ENCODE peak calls at places on chromosomes 6 and 20, in six cellular contexts. One of them, this sample, is unnamed.

GRCh38 chr20:53930651-53931504 is 139.5 kb downstream of the BCAS1 start:
- DNase-seq in GM13977: no peak
- DNase-seq in GM13976: no peak
- DNase-seq in epithelial cell of esophagus: peak
- DNase-seq in heart left ventricle: no peak
- DNase-seq in AG04450: no peak
- DNase-seq in this sample: no peak

GRCh38 chr6:142355481-142356174 is 53.8 kb downstream of the ADGRG6 start:
- DNase-seq in GM13977: no peak
- DNase-seq in epithelial cell of esophagus: peak
- DNase-seq in GM13976: no peak
- DNase-seq in heart left ventricle: no peak
- DNase-seq in AG04450: no peak
- DNase-seq in this sample: no peak

GRCh38 chr6:6749791-6750434 is 161.4 kb downstream of the LY86 start:
- DNase-seq in GM13977: no peak
- DNase-seq in GM13976: no peak
- DNase-seq in epithelial cell of esophagus: peak
- DNase-seq in AG04450: peak
- DNase-seq in heart left ventricle: peak
- DNase-seq in this sample: no peak

GRCh38 chr20:62136283-62137091 is 6.7 kb downstream of the PSMA7 start:
- DNase-seq in AG04450: no peak
- DNase-seq in GM13977: peak
- DNase-seq in GM13976: peak
- DNase-seq in epithelial cell of esophagus: peak
- DNase-seq in heart left ventricle: no peak
- DNase-seq in this sample: peak

GRCh38 chr20:8095648-8096572 is 36.2 kb upstream of the PLCB1 start:
- DNase-seq in GM13976: no peak
- DNase-seq in AG04450: no peak
- DNase-seq in epithelial cell of esophagus: peak
- DNase-seq in GM13977: no peak
- DNase-seq in heart left ventricle: no peak
- DNase-seq in this sample: no peak

GRCh38 chr6:56938634-56939294 is 16.1 kb upstream of the BEND6 start:
- DNase-seq in AG04450: peak
- DNase-seq in epithelial cell of esophagus: peak
- DNase-seq in heart left ventricle: no peak
- DNase-seq in GM13976: no peak
- DNase-seq in GM13977: no peak
- DNase-seq in this sample: no peak

GRCh38 chr6:134240664-134241431 is 77.1 kb downstream of the SGK1 start:
- DNase-seq in heart left ventricle: peak
- DNase-seq in AG04450: no peak
- DNase-seq in GM13977: no peak
- DNase-seq in GM13976: no peak
- DNase-seq in epithelial cell of esophagus: peak
- DNase-seq in this sample: no peak

GRCh38 chr6:125854355-125854754 is 63.6 kb downstream of the NCOA7 start:
- DNase-seq in heart left ventricle: no peak
- DNase-seq in GM13977: no peak
- DNase-seq in epithelial cell of esophagus: no peak
- DNase-seq in GM13976: no peak
- DNase-seq in AG04450: no peak
- DNase-seq in this sample: no peak

GRCh38 chr20:208937-209566 is 18.0 kb upstream of the DEFB129 start:
- DNase-seq in GM13977: peak
- DNase-seq in heart left ventricle: no peak
- DNase-seq in epithelial cell of esophagus: peak
- DNase-seq in GM13976: peak
- DNase-seq in AG04450: peak
- DNase-seq in this sample: peak

GRCh38 chr6:43919774-43920173 is 149.8 kb downstream of the VEGFA start:
- DNase-seq in GM13976: no peak
- DNase-seq in heart left ventricle: no peak
- DNase-seq in AG04450: no peak
- DNase-seq in epithelial cell of esophagus: no peak
- DNase-seq in GM13977: no peak
- DNase-seq in this sample: no peak

GRCh38 chr20:58682656-58683055 is 9.9 kb upstream of the NPEPL1 start:
- DNase-seq in GM13976: no peak
- DNase-seq in GM13977: no peak
- DNase-seq in heart left ventricle: no peak
- DNase-seq in epithelial cell of esophagus: peak
- DNase-seq in AG04450: no peak
- DNase-seq in this sample: no peak

GRCh38 chr6:113450061-113450465 is 407.1 kb upstream of the MARCKS start:
- DNase-seq in AG04450: no peak
- DNase-seq in GM13977: no peak
- DNase-seq in heart left ventricle: no peak
- DNase-seq in GM13976: no peak
- DNase-seq in epithelial cell of esophagus: peak
- DNase-seq in this sample: no peak

GRCh38 chr6:148723484-148723883 is 23.3 kb upstream of the UST start:
- DNase-seq in GM13977: no peak
- DNase-seq in heart left ventricle: no peak
- DNase-seq in epithelial cell of esophagus: peak
- DNase-seq in GM13976: no peak
- DNase-seq in AG04450: peak
- DNase-seq in this sample: no peak

GRCh38 chr6:27138837-27139752 is 108.4 kb upstream of the PRSS16 start:
- DNase-seq in GM13976: peak
- DNase-seq in heart left ventricle: peak
- DNase-seq in GM13977: peak
- DNase-seq in epithelial cell of esophagus: peak
- DNase-seq in AG04450: no peak
- DNase-seq in this sample: peak

GRCh38 chr6:133512410-133513016 is 271.4 kb downstream of the EYA4 start:
- DNase-seq in GM13976: peak
- DNase-seq in epithelial cell of esophagus: peak
- DNase-seq in heart left ventricle: no peak
- DNase-seq in AG04450: peak
- DNase-seq in GM13977: peak
- DNase-seq in this sample: peak

GRCh38 chr6:2949121-2949520 is 22.2 kb downstream of the SERPINB6 start:
- DNase-seq in epithelial cell of esophagus: no peak
- DNase-seq in GM13976: no peak
- DNase-seq in heart left ventricle: no peak
- DNase-seq in GM13977: no peak
- DNase-seq in AG04450: no peak
- DNase-seq in this sample: no peak

GRCh38 chr6:21137708-21138358 is 455.7 kb upstream of the SOX4 start:
- DNase-seq in epithelial cell of esophagus: no peak
- DNase-seq in AG04450: peak
- DNase-seq in heart left ventricle: no peak
- DNase-seq in GM13976: no peak
- DNase-seq in GM13977: no peak
- DNase-seq in this sample: no peak

GRCh38 chr20:8223096-8223870 is 91.2 kb downstream of the PLCB1 start:
- DNase-seq in GM13977: no peak
- DNase-seq in AG04450: peak
- DNase-seq in heart left ventricle: no peak
- DNase-seq in epithelial cell of esophagus: peak
- DNase-seq in GM13976: no peak
- DNase-seq in this sample: no peak

GRCh38 chr6:27867941-27868705 is 44.1 kb downstream of the OR2B2 start:
- DNase-seq in GM13977: no peak
- DNase-seq in epithelial cell of esophagus: no peak
- DNase-seq in heart left ventricle: no peak
- DNase-seq in GM13976: no peak
- DNase-seq in AG04450: no peak
- DNase-seq in this sample: no peak

GRCh38 chr6:28648878-28649375 is 123.2 kb downstream of the GPX5 start:
- DNase-seq in AG04450: no peak
- DNase-seq in GM13976: no peak
- DNase-seq in GM13977: no peak
- DNase-seq in heart left ventricle: no peak
- DNase-seq in epithelial cell of esophagus: no peak
- DNase-seq in this sample: no peak

GRCh38 chr6:132683543-132683942 is 24.6 kb upstream of the TAAR1 start:
- DNase-seq in heart left ventricle: no peak
- DNase-seq in GM13977: no peak
- DNase-seq in epithelial cell of esophagus: peak
- DNase-seq in GM13976: no peak
- DNase-seq in AG04450: no peak
- DNase-seq in this sample: no peak

GRCh38 chr20:8805737-8806442 is 263.0 kb upstream of the PLCB4 start:
- DNase-seq in heart left ventricle: no peak
- DNase-seq in AG04450: no peak
- DNase-seq in GM13976: no peak
- DNase-seq in epithelial cell of esophagus: peak
- DNase-seq in GM13977: no peak
- DNase-seq in this sample: no peak

GRCh38 chr20:9160760-9161159 is 91.9 kb downstream of the PLCB4 start:
- DNase-seq in epithelial cell of esophagus: no peak
- DNase-seq in GM13977: no peak
- DNase-seq in AG04450: no peak
- DNase-seq in GM13976: no peak
- DNase-seq in heart left ventricle: no peak
- DNase-seq in this sample: no peak

GRCh38 chr6:44000164-44000842 is 126.9 kb downstream of the MRPL14 start:
- DNase-seq in epithelial cell of esophagus: peak
- DNase-seq in GM13976: peak
- DNase-seq in heart left ventricle: peak
- DNase-seq in AG04450: no peak
- DNase-seq in GM13977: peak
- DNase-seq in this sample: peak

GRCh38 chr20:49633023-49633422 is 65.1 kb upstream of the PTGIS start:
- DNase-seq in heart left ventricle: no peak
- DNase-seq in epithelial cell of esophagus: no peak
- DNase-seq in AG04450: no peak
- DNase-seq in GM13976: no peak
- DNase-seq in GM13977: no peak
- DNase-seq in this sample: no peak

GRCh38 chr20:12321746-12322145 is 404.1 kb downstream of the BTBD3 start:
- DNase-seq in GM13977: no peak
- DNase-seq in AG04450: no peak
- DNase-seq in epithelial cell of esophagus: no peak
- DNase-seq in heart left ventricle: no peak
- DNase-seq in GM13976: no peak
- DNase-seq in this sample: no peak

GRCh38 chr6:38715016-38715809 is at the start of gene DNAH8:
- DNase-seq in epithelial cell of esophagus: no peak
- DNase-seq in heart left ventricle: no peak
- DNase-seq in AG04450: no peak
- DNase-seq in GM13977: peak
- DNase-seq in GM13976: peak
- DNase-seq in this sample: peak

DNA sequence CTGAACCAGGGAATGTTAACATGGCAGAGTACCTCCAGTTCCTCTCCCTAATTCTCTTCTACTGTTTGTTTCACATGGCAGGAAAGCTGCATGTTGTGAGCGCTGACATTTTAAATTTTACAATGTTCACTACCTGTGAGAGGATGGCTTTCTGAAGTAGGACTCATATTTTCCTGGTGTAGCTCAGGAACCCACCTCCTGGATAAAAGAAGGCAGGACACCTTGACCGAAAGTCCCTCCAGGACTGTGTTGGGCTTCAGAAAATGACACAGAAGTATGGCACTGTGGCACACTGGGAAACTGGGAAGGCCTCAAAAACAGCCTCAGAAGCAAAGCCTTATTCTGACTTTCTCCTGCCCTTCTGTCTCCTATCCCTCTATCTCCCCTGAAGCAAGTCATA is 33.3 kb downstream of the PTPRK start:
- DNase-seq in epithelial cell of esophagus: no peak
- DNase-seq in heart left ventricle: no peak
- DNase-seq in GM13976: no peak
- DNase-seq in GM13977: no peak
- DNase-seq in AG04450: no peak
- DNase-seq in this sample: no peak
- TF ChIP-seq CTCF in epithelial cell of esophagus: peak
- TF ChIP-seq CTCF in heart left ventricle: peak
- TF ChIP-seq CTCF in GM13976: no peak
- TF ChIP-seq CTCF in GM13977: no peak
- TF ChIP-seq CTCF in AG04450: peak
- TF ChIP-seq CTCF in this sample: no peak

DNA sequence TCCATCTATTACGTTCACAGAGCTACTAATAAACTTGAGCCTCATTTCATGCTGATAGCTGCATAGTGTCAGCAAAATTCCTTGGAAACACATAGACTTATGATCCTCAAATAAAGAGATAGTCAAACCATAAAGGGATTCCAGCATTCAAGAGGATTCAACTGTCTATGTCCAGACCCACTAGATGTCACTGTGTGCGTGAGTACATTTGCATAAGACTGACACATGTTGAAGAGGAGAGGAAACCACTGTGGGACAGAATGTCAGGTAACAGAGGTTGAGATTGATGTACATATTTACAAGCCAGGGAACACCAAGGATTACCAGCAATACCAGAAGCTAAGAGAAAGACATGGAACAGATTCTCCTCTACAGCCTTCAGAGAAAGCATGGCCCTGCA is 266.5 kb downstream of the COL12A1 start:
- DNase-seq in GM13976: no peak
- DNase-seq in GM13977: no peak
- DNase-seq in heart left ventricle: no peak
- DNase-seq in epithelial cell of esophagus: peak
- DNase-seq in AG04450: no peak
- DNase-seq in this sample: no peak
- TF ChIP-seq CTCF in GM13976: no peak
- TF ChIP-seq CTCF in GM13977: no peak
- TF ChIP-seq CTCF in heart left ventricle: no peak
- TF ChIP-seq CTCF in epithelial cell of esophagus: peak
- TF ChIP-seq CTCF in AG04450: no peak
- TF ChIP-seq CTCF in this sample: no peak

GRCh38 chr6:46651006-46651405 is 1.6 kb downstream of the CYP39A1 start:
- DNase-seq in epithelial cell of esophagus: peak
- DNase-seq in AG04450: no peak
- DNase-seq in heart left ventricle: no peak
- DNase-seq in GM13977: no peak
- DNase-seq in GM13976: no peak
- DNase-seq in this sample: no peak

GRCh38 chr6:46645265-46645664 is 7.4 kb downstream of the CYP39A1 start:
- DNase-seq in AG04450: no peak
- DNase-seq in heart left ventricle: no peak
- DNase-seq in GM13976: no peak
- DNase-seq in epithelial cell of esophagus: no peak
- DNase-seq in GM13977: no peak
- DNase-seq in this sample: no peak

GRCh38 chr6:46651766-46652165 is 852 bp downstream of the CYP39A1 start:
- DNase-seq in epithelial cell of esophagus: peak
- DNase-seq in heart left ventricle: no peak
- DNase-seq in AG04450: no peak
- DNase-seq in GM13977: no peak
- DNase-seq in GM13976: no peak
- DNase-seq in this sample: no peak

GRCh38 chr6:46652232-46652602 is 401 bp downstream of the CYP39A1 start:
- DNase-seq in heart left ventricle: no peak
- DNase-seq in AG04450: no peak
- DNase-seq in GM13977: no peak
- DNase-seq in GM13976: no peak
- DNase-seq in epithelial cell of esophagus: no peak
- DNase-seq in this sample: no peak

GRCh38 chr6:46648869-46649488 is 3.6 kb downstream of the CYP39A1 start:
- DNase-seq in heart left ventricle: no peak
- DNase-seq in GM13976: no peak
- DNase-seq in epithelial cell of esophagus: peak
- DNase-seq in AG04450: no peak
- DNase-seq in GM13977: no peak
- DNase-seq in this sample: no peak
- TF ChIP-seq CTCF in heart left ventricle: no peak
- TF ChIP-seq CTCF in GM13976: no peak
- TF ChIP-seq CTCF in epithelial cell of esophagus: no peak
- TF ChIP-seq CTCF in AG04450: no peak
- TF ChIP-seq CTCF in GM13977: no peak
- TF ChIP-seq CTCF in this sample: no peak

GRCh38 chr6:16284472-16284871 is 46.1 kb downstream of the GMPR start:
- DNase-seq in heart left ventricle: no peak
- DNase-seq in AG04450: no peak
- DNase-seq in epithelial cell of esophagus: no peak
- DNase-seq in GM13976: no peak
- DNase-seq in GM13977: no peak
- DNase-seq in this sample: no peak
- TF ChIP-seq CTCF in heart left ventricle: no peak
- TF ChIP-seq CTCF in AG04450: no peak
- TF ChIP-seq CTCF in epithelial cell of esophagus: no peak
- TF ChIP-seq CTCF in GM13976: no peak
- TF ChIP-seq CTCF in GM13977: no peak
- TF ChIP-seq CTCF in this sample: no peak